ENCODE peak calls at places on chromosomes 7 and 10, in six cellular contexts. H, Y, V, M, C and F are unnamed samples.
A peak's percentile ranks its signal among the peaks of the same experiment; 100 is the strongest.

GRCh38 chr10:73808021-73808815 is 3.2 kb downstream of the NDST2 start:
- DNase-seq in C (no peak), M (no peak), H (no peak), Y (no peak), V (no peak), F (no peak)

GRCh38 chr10:17181751-17182150 is 19.7 kb downstream of the TRDMT1 start:
- DNase-seq in Y (no peak), M (no peak), V (no peak), H (peak; percentile 32), C (no peak), F (peak; percentile 33)

GRCh38 chr10:32923849-32924248 is 34.2 kb downstream of the ITGB1 start:
- DNase-seq in M (no peak), V (no peak), H (no peak), Y (no peak), C (no peak), F (no peak)

GRCh38 chr7:57177856-57178767 is 45.9 kb upstream of the ZNF479 start:
- DNase-seq in Y (no peak), C (no peak), M (no peak), V (no peak), H (no peak), F (no peak)

GRCh38 chr10:69847458-69847857 is 45.8 kb downstream of the COL13A1 start:
- DNase-seq in V (no peak), M (no peak), C (peak; percentile 52), H (no peak), Y (no peak), F (no peak)

GRCh38 chr10:33335800-33336605 is 1.5 kb upstream of the NRP1 start:
- DNase-seq in V (peak; percentile 1), Y (peak; percentile 84), M (peak; percentile 44), H (peak; percentile 74), C (peak; percentile 79), F (peak; percentile 57)

GRCh38 chr7:37015353-37016034 is 291.2 kb upstream of the AOAH start:
- DNase-seq in H (no peak), C (no peak), Y (no peak), M (no peak), V (no peak), F (no peak)

GRCh38 chr7:142130282-142130681 is 18.8 kb downstream of the MGAM2 start:
- DNase-seq in Y (no peak), H (peak; percentile 57), C (no peak), V (no peak), M (no peak), F (no peak)

GRCh38 chr7:40499718-40500117 is 364.9 kb downstream of the SUGCT start:
- DNase-seq in H (no peak), V (peak; percentile 54), Y (peak; percentile 35), C (peak; percentile 57), M (peak; percentile 61), F (peak; percentile 19)

GRCh38 chr10:6204341-6205191 is 1.8 kb downstream of the PFKFB3 start:
- DNase-seq in M (peak; percentile 62), C (peak; percentile 86), V (peak; percentile 21), H (peak; percentile 89), Y (peak; percentile 85), F (peak; percentile 75)

GRCh38 chr10:95832216-95833037 is 75.3 kb upstream of the CC2D2B start:
- DNase-seq in V (no peak), Y (no peak), M (no peak), C (no peak), H (no peak), F (no peak)

GRCh38 chr7:107971100-107971499 is 31.9 kb downstream of the LAMB1 start:
- DNase-seq in C (no peak), V (no peak), Y (no peak), M (no peak), H (no peak), F (no peak)

GRCh38 chr10:24715246-24715769 is 8.4 kb downstream of the ARHGAP21 start:
- DNase-seq in M (no peak), V (no peak), H (no peak), Y (no peak), C (no peak), F (no peak)

GRCh38 chr10:104139221-104139620 is 17.2 kb downstream of the SFR1 start:
- DNase-seq in Y (peak; percentile 33), H (peak; percentile 30), V (peak; percentile 49), C (no peak), M (no peak), F (peak; percentile 41)

GRCh38 chr10:91564026-91564425 is 68.8 kb downstream of the PPP1R3C start:
- DNase-seq in C (no peak), M (no peak), Y (no peak), H (no peak), V (no peak), F (no peak)

GRCh38 chr10:30433286-30433778 is 652 bp upstream of the MAP3K8 start:
- DNase-seq in Y (peak; percentile 68), V (peak; percentile 70), M (peak; percentile 67), H (peak; percentile 81), C (peak; percentile 64), F (peak; percentile 88)

GRCh38 chr10:21811245-21811585 is 192.3 kb downstream of the DNAJC1 start:
- DNase-seq in V (no peak), C (no peak), M (peak; percentile 56), Y (no peak), H (peak; percentile 18), F (peak; percentile 39)

GRCh38 chr10:29790223-29790622 is 155.5 kb upstream of the SVIL start:
- DNase-seq in M (no peak), C (no peak), Y (no peak), V (no peak), H (no peak), F (no peak)

GRCh38 chr7:2231992-2232765 is 566 bp downstream of the MAD1L1 start:
- DNase-seq in M (no peak), H (no peak), C (no peak), Y (no peak), V (peak; percentile 66), F (peak; percentile 23)

GRCh38 chr7:54542920-54543539 is 855 bp downstream of the VSTM2A start:
- DNase-seq in C (peak; percentile 50), V (peak; percentile 23), Y (peak; percentile 9), M (peak; percentile 23), H (peak; percentile 18), F (peak; percentile 13)

GRCh38 chr7:148277042-148277660 is 313.4 kb upstream of the C7orf33 start:
- DNase-seq in V (no peak), C (no peak), H (no peak), M (no peak), Y (no peak), F (no peak)

GRCh38 chr10:23345861-23346260 is 1.3 kb upstream of the C10orf67 start:
- DNase-seq in Y (peak; percentile 90), H (peak; percentile 82), V (no peak), C (peak; percentile 81), M (peak; percentile 89), F (peak; percentile 92)

GRCh38 chr10:69571618-69572158 is 1.5 kb downstream of the NEUROG3 start:
- DNase-seq in Y (no peak), M (no peak), C (no peak), V (no peak), H (no peak), F (no peak)

GRCh38 chr10:70984986-70985719 is 96.8 kb upstream of the PCBD1 start:
- DNase-seq in C (no peak), H (no peak), V (no peak), Y (no peak), M (no peak), F (no peak)

GRCh38 chr10:62159357-62159756 is 109.3 kb downstream of the RTKN2 start:
- DNase-seq in C (no peak), Y (peak; percentile 10), H (peak; percentile 36), V (peak; percentile 5), M (no peak), F (no peak)
- H3K4me3 ChIP-seq in C (no peak overlapping the region), Y (no peak overlapping the region), H (no peak overlapping the region), V (no peak overlapping the region), M (no peak overlapping the region), F (no peak overlapping the region)

DNA sequence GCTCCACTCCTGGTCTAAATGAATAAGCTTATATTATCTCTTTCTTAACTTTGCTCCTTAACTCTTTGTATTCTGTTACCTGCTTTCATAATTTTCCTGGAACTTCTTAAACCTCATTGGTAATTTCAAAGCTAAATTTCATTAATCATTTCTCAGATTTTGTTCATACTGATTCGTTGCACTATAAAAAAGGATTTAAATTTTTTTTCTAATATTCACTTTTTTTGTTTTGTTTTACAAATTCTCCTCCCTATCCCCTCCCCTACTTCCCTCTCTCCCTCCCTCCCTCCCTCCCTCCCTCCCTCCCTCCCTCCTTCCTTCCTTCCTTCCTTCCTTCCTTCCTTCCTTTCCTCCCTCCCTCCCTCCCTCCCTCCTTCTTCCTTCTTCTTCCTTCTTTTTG is 14.7 kb downstream of the ST7 start:
- DNase-seq in M (no peak), C (no peak), V (no peak), Y (no peak), H (no peak), F (no peak)
- H3K4me3 ChIP-seq in M (no peak overlapping the region), C (no peak overlapping the region), V (no peak overlapping the region), Y (no peak overlapping the region), H (no peak overlapping the region), F (no peak overlapping the region)

GRCh38 chr7:12637328-12637727 is 50.1 kb upstream of the ARL4A start:
- DNase-seq in H (no peak), M (no peak), V (no peak), C (no peak), Y (no peak), F (no peak)

GRCh38 chr7:12638851-12639467 is 48.5 kb upstream of the ARL4A start:
- DNase-seq in Y (peak; percentile 53), M (peak; percentile 25), V (peak; percentile 58), H (peak; percentile 65), C (peak; percentile 50), F (peak; percentile 64)

GRCh38 chr7:12637819-12638592 is 49.4 kb upstream of the ARL4A start:
- DNase-seq in H (no peak), M (no peak), C (no peak), Y (peak; percentile 11), V (peak; percentile 38), F (no peak)

GRCh38 chr7:12633589-12633988 is 53.8 kb upstream of the ARL4A start:
- DNase-seq in M (no peak), V (no peak), H (no peak), Y (no peak), C (no peak), F (no peak)

DNA sequence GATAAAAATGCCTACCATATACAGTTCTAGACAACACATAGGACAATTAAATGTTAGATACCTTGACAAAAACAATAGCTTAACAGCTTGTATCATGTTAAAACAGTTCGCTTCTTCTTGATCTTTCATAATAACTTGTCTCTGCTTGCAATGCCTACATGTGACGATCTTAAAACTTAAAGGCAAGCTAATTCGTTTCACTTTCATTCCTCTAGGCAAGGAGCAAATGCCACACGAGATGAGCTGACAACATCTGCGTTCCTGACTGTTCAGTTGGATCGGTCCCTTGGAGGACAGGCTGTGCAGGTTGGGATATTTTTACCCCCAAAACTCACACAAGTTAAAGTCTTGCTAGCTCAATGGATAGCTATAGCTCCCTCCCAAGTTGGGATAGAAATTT is 51.6 kb upstream of the ARL4A start:
- DNase-seq in Y (no peak), V (peak; percentile 11), H (no peak), C (no peak), M (no peak), F (no peak)
- H3K4me3 ChIP-seq in Y (no peak overlapping the region), V (no peak overlapping the region), H (no peak overlapping the region), C (no peak overlapping the region), M (no peak overlapping the region), F (no peak overlapping the region)

GRCh38 chr7:98643232-98643985 is 26.3 kb downstream of the NPTX2 start:
- DNase-seq in M (no peak), C (no peak), V (no peak), H (no peak), Y (no peak), F (no peak)
- H3K4me3 ChIP-seq in M (no peak overlapping the region), C (no peak overlapping the region), V (no peak overlapping the region), H (no peak overlapping the region), Y (no peak overlapping the region), F (no peak overlapping the region)

GRCh38 chr7:28076421-28077163 is 104.0 kb downstream of the JAZF1 start:
- DNase-seq in H (no peak), Y (no peak), V (no peak), C (no peak), M (no peak), F (no peak)
- H3K4me3 ChIP-seq in H (no peak overlapping the region), Y (no peak overlapping the region), V (no peak overlapping the region), C (no peak overlapping the region), M (no peak overlapping the region), F (no peak overlapping the region)